ENCODE peak calls at places on chromosomes 1 and 21, in six cellular contexts. One of them, this sample, is unnamed.

GRCh38 chr21:44364151-44365053 is 11.0 kb downstream of the TRPM2 start:
- DNase-seq in GM20000: no peak
- DNase-seq in fibroblast of lung: no peak
- DNase-seq in adrenal gland: no peak
- DNase-seq in colonic mucosa: no peak
- DNase-seq in Peyer's patch: no peak
- DNase-seq in this sample: no peak

GRCh38 chr1:119061700-119062099 is 73.6 kb upstream of the TBX15 start:
- DNase-seq in colonic mucosa: no peak
- DNase-seq in Peyer's patch: no peak
- DNase-seq in GM20000: no peak
- DNase-seq in adrenal gland: no peak
- DNase-seq in fibroblast of lung: no peak
- DNase-seq in this sample: no peak

GRCh38 chr1:36175137-36176095 is 19.5 kb downstream of the MAP7D1 start:
- DNase-seq in GM20000: no peak
- DNase-seq in adrenal gland: no peak
- DNase-seq in Peyer's patch: no peak
- DNase-seq in fibroblast of lung: peak; percentile 54
- DNase-seq in colonic mucosa: no peak
- DNase-seq in this sample: no peak

GRCh38 chr1:9737057-9737456 is 85.5 kb downstream of the PIK3CD start:
- DNase-seq in GM20000: no peak
- DNase-seq in adrenal gland: peak; percentile 46
- DNase-seq in fibroblast of lung: no peak
- DNase-seq in Peyer's patch: no peak
- DNase-seq in colonic mucosa: no peak
- DNase-seq in this sample: no peak

GRCh38 chr1:113946112-113946511 is 17.0 kb downstream of the HIPK1 start:
- DNase-seq in fibroblast of lung: no peak
- DNase-seq in colonic mucosa: no peak
- DNase-seq in Peyer's patch: no peak
- DNase-seq in adrenal gland: no peak
- DNase-seq in GM20000: no peak
- DNase-seq in this sample: no peak

GRCh38 chr1:110172001-110172400 is 21.7 kb downstream of the SLC6A17 start:
- DNase-seq in GM20000: no peak
- DNase-seq in Peyer's patch: no peak
- DNase-seq in colonic mucosa: no peak
- DNase-seq in fibroblast of lung: no peak
- DNase-seq in adrenal gland: no peak
- DNase-seq in this sample: no peak

GRCh38 chr1:234972411-234973191 is 156.0 kb downstream of the TOMM20 start:
- DNase-seq in GM20000: no peak
- DNase-seq in fibroblast of lung: peak; percentile 60
- DNase-seq in colonic mucosa: peak; percentile 28
- DNase-seq in Peyer's patch: peak; percentile 31
- DNase-seq in adrenal gland: no peak
- DNase-seq in this sample: no peak

GRCh38 chr1:30190481-30191153 is 532.8 kb downstream of the MATN1 start:
- DNase-seq in fibroblast of lung: no peak
- DNase-seq in colonic mucosa: no peak
- DNase-seq in Peyer's patch: no peak
- DNase-seq in GM20000: no peak
- DNase-seq in adrenal gland: no peak
- DNase-seq in this sample: no peak

GRCh38 chr1:8565802-8566201 is 247.9 kb downstream of the SLC45A1 start:
- DNase-seq in fibroblast of lung: no peak
- DNase-seq in Peyer's patch: no peak
- DNase-seq in GM20000: no peak
- DNase-seq in colonic mucosa: no peak
- DNase-seq in adrenal gland: no peak
- DNase-seq in this sample: no peak

GRCh38 chr21:46196733-46197132 is 12.5 kb upstream of the SPATC1L start:
- DNase-seq in fibroblast of lung: no peak
- DNase-seq in Peyer's patch: no peak
- DNase-seq in colonic mucosa: no peak
- DNase-seq in adrenal gland: no peak
- DNase-seq in GM20000: no peak
- DNase-seq in this sample: no peak

GRCh38 chr21:35738342-35738961 is 321.9 kb downstream of the SETD4 start:
- DNase-seq in colonic mucosa: no peak
- DNase-seq in GM20000: no peak
- DNase-seq in Peyer's patch: no peak
- DNase-seq in adrenal gland: no peak
- DNase-seq in fibroblast of lung: peak; percentile 86
- DNase-seq in this sample: peak; percentile 67

GRCh38 chr1:205298191-205298994 is 23.2 kb downstream of the NUAK2 start:
- DNase-seq in adrenal gland: no peak
- DNase-seq in Peyer's patch: no peak
- DNase-seq in GM20000: no peak
- DNase-seq in colonic mucosa: no peak
- DNase-seq in fibroblast of lung: peak; percentile 98
- DNase-seq in this sample: peak; percentile 94

GRCh38 chr1:153566414-153567371 is 1.0 kb upstream of the S100A2 start:
- DNase-seq in adrenal gland: peak; percentile 99
- DNase-seq in GM20000: no peak
- DNase-seq in fibroblast of lung: peak; percentile 99
- DNase-seq in colonic mucosa: peak; percentile 98
- DNase-seq in Peyer's patch: peak; percentile 64
- DNase-seq in this sample: peak; percentile 91

GRCh38 chr1:220326578-220326977 is 54.3 kb upstream of the RAB3GAP2 start:
- DNase-seq in adrenal gland: no peak
- DNase-seq in GM20000: no peak
- DNase-seq in fibroblast of lung: peak; percentile 80
- DNase-seq in colonic mucosa: no peak
- DNase-seq in Peyer's patch: no peak
- DNase-seq in this sample: no peak

GRCh38 chr1:85692730-85693314 is 15.4 kb downstream of the ZNHIT6 start:
- DNase-seq in colonic mucosa: no peak
- DNase-seq in fibroblast of lung: peak; percentile 56
- DNase-seq in Peyer's patch: no peak
- DNase-seq in adrenal gland: no peak
- DNase-seq in GM20000: no peak
- DNase-seq in this sample: peak; percentile 67

GRCh38 chr1:36512842-36513241 is 30.1 kb upstream of the CSF3R start:
- DNase-seq in fibroblast of lung: no peak
- DNase-seq in adrenal gland: no peak
- DNase-seq in colonic mucosa: no peak
- DNase-seq in Peyer's patch: no peak
- DNase-seq in GM20000: no peak
- DNase-seq in this sample: no peak

GRCh38 chr1:61776091-61776490 is 33.8 kb downstream of the PATJ start:
- DNase-seq in colonic mucosa: no peak
- DNase-seq in Peyer's patch: no peak
- DNase-seq in adrenal gland: no peak
- DNase-seq in GM20000: no peak
- DNase-seq in fibroblast of lung: no peak
- DNase-seq in this sample: no peak

GRCh38 chr1:206705187-206705586 is 20.5 kb downstream of the MAPKAPK2 start:
- DNase-seq in colonic mucosa: no peak
- DNase-seq in fibroblast of lung: peak; percentile 82
- DNase-seq in Peyer's patch: no peak
- DNase-seq in adrenal gland: peak; percentile 59
- DNase-seq in GM20000: no peak
- DNase-seq in this sample: no peak

GRCh38 chr1:153260980-153261792 is 1.7 kb downstream of the LORICRIN start:
- DNase-seq in Peyer's patch: peak; percentile 18
- DNase-seq in adrenal gland: peak; percentile 20
- DNase-seq in colonic mucosa: no peak
- DNase-seq in fibroblast of lung: peak; percentile 38
- DNase-seq in GM20000: peak; percentile 51
- DNase-seq in this sample: no peak

GRCh38 chr1:8447616-8448150 is 129.8 kb downstream of the SLC45A1 start:
- DNase-seq in GM20000: no peak
- DNase-seq in adrenal gland: no peak
- DNase-seq in Peyer's patch: no peak
- DNase-seq in fibroblast of lung: no peak
- DNase-seq in colonic mucosa: no peak
- DNase-seq in this sample: no peak

GRCh38 chr21:29511076-29511475 is 212.4 kb downstream of the BACH1 start:
- DNase-seq in GM20000: no peak
- DNase-seq in colonic mucosa: no peak
- DNase-seq in adrenal gland: no peak
- DNase-seq in Peyer's patch: no peak
- DNase-seq in fibroblast of lung: peak; percentile 73
- DNase-seq in this sample: peak; percentile 45

GRCh38 chr21:46022551-46023107 is 41.1 kb downstream of the COL6A1 start:
- DNase-seq in Peyer's patch: no peak
- DNase-seq in adrenal gland: no peak
- DNase-seq in colonic mucosa: no peak
- DNase-seq in GM20000: no peak
- DNase-seq in fibroblast of lung: no peak
- DNase-seq in this sample: no peak

GRCh38 chr1:183920651-183921050 is 115.7 kb downstream of the RGL1 start:
- DNase-seq in adrenal gland: no peak
- DNase-seq in GM20000: no peak
- DNase-seq in fibroblast of lung: no peak
- DNase-seq in colonic mucosa: no peak
- DNase-seq in Peyer's patch: no peak
- DNase-seq in this sample: no peak

GRCh38 chr21:38918629-38919346 is 113.1 kb downstream of the ETS2 start:
- DNase-seq in colonic mucosa: no peak
- DNase-seq in GM20000: no peak
- DNase-seq in fibroblast of lung: no peak
- DNase-seq in Peyer's patch: no peak
- DNase-seq in adrenal gland: no peak
- DNase-seq in this sample: no peak

GRCh38 chr21:16196521-16197208 is 466.9 kb downstream of the USP25 start:
- DNase-seq in fibroblast of lung: peak; percentile 50
- DNase-seq in Peyer's patch: no peak
- DNase-seq in colonic mucosa: no peak
- DNase-seq in GM20000: no peak
- DNase-seq in adrenal gland: no peak
- DNase-seq in this sample: no peak

GRCh38 chr1:212207822-212208520 is 77.2 kb upstream of the PPP2R5A start:
- DNase-seq in adrenal gland: no peak
- DNase-seq in fibroblast of lung: no peak
- DNase-seq in colonic mucosa: no peak
- DNase-seq in GM20000: no peak
- DNase-seq in Peyer's patch: no peak
- DNase-seq in this sample: no peak

GRCh38 chr1:102262994-102263393 is 266.3 kb upstream of the OLFM3 start:
- DNase-seq in colonic mucosa: no peak
- DNase-seq in adrenal gland: no peak
- DNase-seq in Peyer's patch: no peak
- DNase-seq in fibroblast of lung: no peak
- DNase-seq in GM20000: no peak
- DNase-seq in this sample: no peak

GRCh38 chr1:69290266-69290665 is 277.5 kb upstream of the LRRC7 start:
- DNase-seq in Peyer's patch: no peak
- DNase-seq in colonic mucosa: no peak
- DNase-seq in fibroblast of lung: peak; percentile 60
- DNase-seq in adrenal gland: no peak
- DNase-seq in GM20000: no peak
- DNase-seq in this sample: peak; percentile 37

DNA sequence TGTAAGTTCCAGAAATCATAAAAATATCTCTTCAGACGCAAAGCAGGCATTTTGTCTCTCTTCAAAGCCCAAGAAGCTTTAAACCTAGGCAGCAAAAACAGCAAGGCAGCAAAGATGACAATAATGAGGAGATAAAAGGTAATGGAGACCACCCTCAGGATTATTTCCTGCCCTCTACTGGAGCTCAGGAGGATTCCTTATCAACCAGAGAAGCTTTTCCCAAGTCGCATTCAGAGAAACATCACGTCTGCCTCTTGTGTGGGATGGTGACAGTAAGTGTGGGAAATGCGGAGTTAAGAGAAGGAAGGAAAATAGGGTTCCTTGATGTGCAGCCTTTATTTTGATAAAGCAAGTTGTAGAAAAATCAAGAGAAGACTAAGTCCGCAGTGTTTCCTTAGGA is 365.8 kb downstream of the RGS7 start:
- DNase-seq in Peyer's patch: no peak
- DNase-seq in GM20000: no peak
- DNase-seq in adrenal gland: no peak
- DNase-seq in colonic mucosa: no peak
- DNase-seq in fibroblast of lung: no peak
- DNase-seq in this sample: no peak
- TF ChIP-seq CTCF in Peyer's patch: no peak
- TF ChIP-seq CTCF in GM20000: no peak
- TF ChIP-seq CTCF in adrenal gland: no peak
- TF ChIP-seq CTCF in colonic mucosa: no peak
- TF ChIP-seq CTCF in fibroblast of lung: no peak
- TF ChIP-seq CTCF in this sample: no peak

DNA sequence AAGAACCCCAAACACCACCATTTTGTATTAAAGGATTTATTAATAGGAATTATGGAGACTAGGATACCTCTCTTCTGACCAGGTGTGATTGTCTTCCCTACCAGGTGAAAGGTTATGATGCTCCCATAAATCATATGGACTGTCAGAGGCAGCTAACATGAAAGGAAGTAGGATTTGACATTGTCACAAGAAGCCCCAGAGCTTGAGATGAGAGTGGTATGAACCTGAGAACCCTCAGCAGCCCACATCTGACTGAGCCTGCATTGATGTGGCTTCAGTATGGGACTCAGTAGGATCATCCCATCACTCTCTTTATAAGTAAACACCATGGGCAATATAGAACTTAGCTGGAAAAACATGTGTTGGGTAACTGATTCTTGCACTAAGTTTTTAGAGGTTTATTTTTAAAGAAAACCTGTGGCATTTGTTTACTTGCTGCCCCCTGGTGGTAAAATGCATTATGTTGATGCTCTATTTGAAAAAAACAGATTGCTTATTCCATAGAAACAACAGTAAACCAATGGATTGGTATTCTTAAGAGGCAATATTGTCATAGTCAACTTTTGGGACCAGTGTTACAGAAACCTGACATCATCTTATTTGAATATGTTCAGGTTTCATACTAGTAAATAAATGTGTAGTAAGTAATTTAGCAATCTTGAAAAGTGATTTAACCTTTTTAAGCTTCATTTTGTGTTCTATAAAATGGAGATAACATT is 16.6 kb upstream of the CACYBP start:
- DNase-seq in fibroblast of lung: peak; percentile 22
- DNase-seq in GM20000: no peak
- DNase-seq in adrenal gland: peak; percentile 18
- DNase-seq in colonic mucosa: peak; percentile 61
- DNase-seq in Peyer's patch: no peak
- DNase-seq in this sample: no peak
- TF ChIP-seq CTCF in fibroblast of lung: peak; percentile 60
- TF ChIP-seq CTCF in GM20000: peak; percentile 10
- TF ChIP-seq CTCF in adrenal gland: peak; percentile 64
- TF ChIP-seq CTCF in colonic mucosa: peak; percentile 43
- TF ChIP-seq CTCF in Peyer's patch: peak; percentile 42
- TF ChIP-seq CTCF in this sample: peak; percentile 37

GRCh38 chr1:75257424-75257823 is 123.2 kb downstream of the LHX8 start:
- DNase-seq in adrenal gland: no peak
- DNase-seq in GM20000: no peak
- DNase-seq in fibroblast of lung: no peak
- DNase-seq in colonic mucosa: no peak
- DNase-seq in Peyer's patch: no peak
- DNase-seq in this sample: no peak
- TF ChIP-seq CTCF in adrenal gland: no peak
- TF ChIP-seq CTCF in GM20000: no peak
- TF ChIP-seq CTCF in fibroblast of lung: no peak
- TF ChIP-seq CTCF in colonic mucosa: no peak
- TF ChIP-seq CTCF in Peyer's patch: no peak
- TF ChIP-seq CTCF in this sample: no peak

DNA sequence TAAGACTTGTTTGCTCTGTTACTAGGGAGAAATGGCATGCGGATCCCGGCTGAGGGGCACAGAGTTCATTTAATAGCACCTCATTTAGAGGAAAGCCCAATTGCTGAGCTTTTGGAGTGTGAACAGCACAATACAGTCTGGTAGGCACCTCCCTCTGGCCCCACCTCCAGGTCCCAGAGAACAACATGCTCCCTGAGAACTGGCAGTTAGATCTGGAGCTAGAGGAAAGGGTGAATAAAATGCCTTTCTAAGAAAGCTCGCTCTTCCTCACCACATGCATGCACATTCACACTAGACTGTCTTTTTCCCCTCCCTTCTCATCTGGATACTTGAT is 142.9 kb upstream of the BACE2 start:
- DNase-seq in fibroblast of lung: no peak
- DNase-seq in GM20000: no peak
- DNase-seq in colonic mucosa: no peak
- DNase-seq in Peyer's patch: no peak
- DNase-seq in adrenal gland: no peak
- DNase-seq in this sample: no peak
- TF ChIP-seq CTCF in fibroblast of lung: no peak
- TF ChIP-seq CTCF in GM20000: no peak
- TF ChIP-seq CTCF in colonic mucosa: no peak
- TF ChIP-seq CTCF in Peyer's patch: no peak
- TF ChIP-seq CTCF in adrenal gland: no peak
- TF ChIP-seq CTCF in this sample: no peak